ENCODE peak calls at places on chromosome 3, in six cellular contexts. One of them, this sample, is unnamed.
A peak's percentile ranks its signal among the peaks of the same experiment; 100 is the strongest.

GRCh38 chr3:69214241-69214640 is 91.8 kb upstream of the LMOD3 start:
- DNase-seq in fibroblast of mammary gland: no peak
- DNase-seq in AG04450: no peak
- DNase-seq in pancreas: no peak
- DNase-seq in heart left ventricle: no peak
- DNase-seq in fibroblast of pulmonary artery: no peak
- DNase-seq in this sample: no peak

GRCh38 chr3:80542476-80542875 is 774.7 kb upstream of the ROBO1 start:
- DNase-seq in fibroblast of mammary gland: no peak
- DNase-seq in AG04450: no peak
- DNase-seq in pancreas: no peak
- DNase-seq in heart left ventricle: no peak
- DNase-seq in fibroblast of pulmonary artery: no peak
- DNase-seq in this sample: no peak

GRCh38 chr3:79928687-79929408 is 161.1 kb upstream of the ROBO1 start:
- DNase-seq in fibroblast of mammary gland: no peak
- DNase-seq in AG04450: no peak
- DNase-seq in pancreas: no peak
- DNase-seq in heart left ventricle: no peak
- DNase-seq in fibroblast of pulmonary artery: no peak
- DNase-seq in this sample: no peak

GRCh38 chr3:10370429-10370828 is 49.5 kb upstream of the SEC13 start:
- DNase-seq in fibroblast of mammary gland: peak; percentile 71
- DNase-seq in AG04450: peak; percentile 79
- DNase-seq in pancreas: no peak
- DNase-seq in heart left ventricle: no peak
- DNase-seq in fibroblast of pulmonary artery: peak; percentile 61
- DNase-seq in this sample: peak; percentile 71

GRCh38 chr3:170043506-170043905 is 5.7 kb downstream of the GPR160 start:
- DNase-seq in fibroblast of mammary gland: no peak
- DNase-seq in AG04450: no peak
- DNase-seq in pancreas: no peak
- DNase-seq in heart left ventricle: no peak
- DNase-seq in fibroblast of pulmonary artery: no peak
- DNase-seq in this sample: peak; percentile 42

GRCh38 chr3:60890226-60890625 is 361.0 kb downstream of the FHIT start:
- DNase-seq in fibroblast of mammary gland: no peak
- DNase-seq in AG04450: no peak
- DNase-seq in pancreas: no peak
- DNase-seq in heart left ventricle: no peak
- DNase-seq in fibroblast of pulmonary artery: no peak
- DNase-seq in this sample: no peak

GRCh38 chr3:139506792-139507191 is 30.5 kb upstream of the RBP2 start:
- DNase-seq in fibroblast of mammary gland: no peak
- DNase-seq in AG04450: no peak
- DNase-seq in pancreas: no peak
- DNase-seq in heart left ventricle: no peak
- DNase-seq in fibroblast of pulmonary artery: no peak
- DNase-seq in this sample: no peak

GRCh38 chr3:81435050-81435449 is 326.4 kb downstream of the GBE1 start:
- DNase-seq in fibroblast of mammary gland: no peak
- DNase-seq in AG04450: no peak
- DNase-seq in pancreas: no peak
- DNase-seq in heart left ventricle: no peak
- DNase-seq in fibroblast of pulmonary artery: no peak
- DNase-seq in this sample: no peak

GRCh38 chr3:139940622-139941021 is 5.6 kb downstream of the CLSTN2 start:
- DNase-seq in fibroblast of mammary gland: no peak
- DNase-seq in AG04450: no peak
- DNase-seq in pancreas: no peak
- DNase-seq in heart left ventricle: no peak
- DNase-seq in fibroblast of pulmonary artery: no peak
- DNase-seq in this sample: no peak

GRCh38 chr3:129345971-129346370 is 67.3 kb downstream of the HMCES start:
- DNase-seq in fibroblast of mammary gland: no peak
- DNase-seq in AG04450: no peak
- DNase-seq in pancreas: no peak
- DNase-seq in heart left ventricle: no peak
- DNase-seq in fibroblast of pulmonary artery: peak; percentile 15
- DNase-seq in this sample: no peak

GRCh38 chr3:119346076-119346496 is 51.9 kb downstream of the ARHGAP31 start:
- DNase-seq in fibroblast of mammary gland: no peak
- DNase-seq in AG04450: no peak
- DNase-seq in pancreas: no peak
- DNase-seq in heart left ventricle: no peak
- DNase-seq in fibroblast of pulmonary artery: no peak
- DNase-seq in this sample: no peak

GRCh38 chr3:119340436-119340835 is 46.3 kb downstream of the ARHGAP31 start:
- DNase-seq in fibroblast of mammary gland: no peak
- DNase-seq in AG04450: no peak
- DNase-seq in pancreas: no peak
- DNase-seq in heart left ventricle: no peak
- DNase-seq in fibroblast of pulmonary artery: no peak
- DNase-seq in this sample: no peak

GRCh38 chr3:119347036-119347435 is 52.9 kb downstream of the ARHGAP31 start:
- DNase-seq in fibroblast of mammary gland: no peak
- DNase-seq in AG04450: no peak
- DNase-seq in pancreas: no peak
- DNase-seq in heart left ventricle: no peak
- DNase-seq in fibroblast of pulmonary artery: no peak
- DNase-seq in this sample: no peak

GRCh38 chr3:119342176-119342575 is 48.0 kb downstream of the ARHGAP31 start:
- DNase-seq in fibroblast of mammary gland: peak; percentile 35
- DNase-seq in AG04450: no peak
- DNase-seq in pancreas: no peak
- DNase-seq in heart left ventricle: no peak
- DNase-seq in fibroblast of pulmonary artery: no peak
- DNase-seq in this sample: no peak

DNA sequence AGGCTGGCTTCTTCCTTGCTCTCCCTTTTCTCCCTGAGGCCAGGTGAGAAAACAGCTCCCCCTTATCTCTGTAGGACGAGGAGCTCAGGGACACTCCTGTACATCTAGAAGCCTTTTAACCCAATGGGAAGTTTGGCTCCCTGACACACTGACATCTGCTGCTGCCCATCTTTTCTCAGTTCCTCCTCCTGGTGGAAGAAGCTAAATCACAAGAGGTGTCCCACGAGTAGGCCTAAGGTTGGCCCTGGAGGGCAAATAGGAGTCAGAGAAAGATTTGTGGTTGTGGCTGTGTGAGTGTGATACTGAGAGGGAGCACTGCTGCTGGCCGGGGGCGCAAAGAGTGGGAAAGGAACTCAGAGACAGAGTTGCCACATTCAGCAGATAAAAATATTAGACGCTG is 49.5 kb downstream of the ARHGAP31 start:
- DNase-seq in fibroblast of mammary gland: no peak
- DNase-seq in AG04450: no peak
- DNase-seq in pancreas: no peak
- DNase-seq in heart left ventricle: no peak
- DNase-seq in fibroblast of pulmonary artery: no peak
- DNase-seq in this sample: no peak
- TF ChIP-seq CTCF in fibroblast of mammary gland: no peak
- TF ChIP-seq CTCF in AG04450: no peak
- TF ChIP-seq CTCF in pancreas: no peak
- TF ChIP-seq CTCF in heart left ventricle: no peak
- TF ChIP-seq CTCF in fibroblast of pulmonary artery: no peak
- TF ChIP-seq CTCF in this sample: no peak

GRCh38 chr3:123361019-123361418 is 87.9 kb downstream of the ADCY5 start:
- DNase-seq in fibroblast of mammary gland: no peak
- DNase-seq in AG04450: no peak
- DNase-seq in pancreas: no peak
- DNase-seq in heart left ventricle: no peak
- DNase-seq in fibroblast of pulmonary artery: no peak
- DNase-seq in this sample: no peak

GRCh38 chr3:123367467-123368154 is 81.3 kb downstream of the ADCY5 start:
- DNase-seq in fibroblast of mammary gland: no peak
- DNase-seq in AG04450: no peak
- DNase-seq in pancreas: no peak
- DNase-seq in heart left ventricle: no peak
- DNase-seq in fibroblast of pulmonary artery: no peak
- DNase-seq in this sample: no peak

GRCh38 chr3:123370819-123371218 is 78.1 kb downstream of the ADCY5 start:
- DNase-seq in fibroblast of mammary gland: no peak
- DNase-seq in AG04450: no peak
- DNase-seq in pancreas: no peak
- DNase-seq in heart left ventricle: no peak
- DNase-seq in fibroblast of pulmonary artery: no peak
- DNase-seq in this sample: no peak

GRCh38 chr3:123369085-123369484 is 79.8 kb downstream of the ADCY5 start:
- DNase-seq in fibroblast of mammary gland: no peak
- DNase-seq in AG04450: no peak
- DNase-seq in pancreas: no peak
- DNase-seq in heart left ventricle: no peak
- DNase-seq in fibroblast of pulmonary artery: no peak
- DNase-seq in this sample: no peak

GRCh38 chr3:123365450-123366143 is 83.3 kb downstream of the ADCY5 start:
- DNase-seq in fibroblast of mammary gland: no peak
- DNase-seq in AG04450: no peak
- DNase-seq in pancreas: no peak
- DNase-seq in heart left ventricle: no peak
- DNase-seq in fibroblast of pulmonary artery: peak; percentile 11
- DNase-seq in this sample: no peak
- TF ChIP-seq CTCF in fibroblast of mammary gland: peak; percentile 49
- TF ChIP-seq CTCF in AG04450: peak; percentile 50
- TF ChIP-seq CTCF in pancreas: no peak
- TF ChIP-seq CTCF in heart left ventricle: peak; percentile 12
- TF ChIP-seq CTCF in fibroblast of pulmonary artery: peak; percentile 49
- TF ChIP-seq CTCF in this sample: peak; percentile 46

GRCh38 chr3:183447206-183448001 is 19.0 kb upstream of the MCF2L2 start:
- DNase-seq in fibroblast of mammary gland: peak; percentile 70
- DNase-seq in AG04450: peak; percentile 41
- DNase-seq in pancreas: peak; percentile 88
- DNase-seq in heart left ventricle: peak; percentile 90
- DNase-seq in fibroblast of pulmonary artery: peak; percentile 85
- DNase-seq in this sample: peak; percentile 78
- TF ChIP-seq CTCF in fibroblast of mammary gland: no peak
- TF ChIP-seq CTCF in AG04450: no peak
- TF ChIP-seq CTCF in pancreas: no peak
- TF ChIP-seq CTCF in heart left ventricle: no peak
- TF ChIP-seq CTCF in fibroblast of pulmonary artery: no peak
- TF ChIP-seq CTCF in this sample: no peak

DNA sequence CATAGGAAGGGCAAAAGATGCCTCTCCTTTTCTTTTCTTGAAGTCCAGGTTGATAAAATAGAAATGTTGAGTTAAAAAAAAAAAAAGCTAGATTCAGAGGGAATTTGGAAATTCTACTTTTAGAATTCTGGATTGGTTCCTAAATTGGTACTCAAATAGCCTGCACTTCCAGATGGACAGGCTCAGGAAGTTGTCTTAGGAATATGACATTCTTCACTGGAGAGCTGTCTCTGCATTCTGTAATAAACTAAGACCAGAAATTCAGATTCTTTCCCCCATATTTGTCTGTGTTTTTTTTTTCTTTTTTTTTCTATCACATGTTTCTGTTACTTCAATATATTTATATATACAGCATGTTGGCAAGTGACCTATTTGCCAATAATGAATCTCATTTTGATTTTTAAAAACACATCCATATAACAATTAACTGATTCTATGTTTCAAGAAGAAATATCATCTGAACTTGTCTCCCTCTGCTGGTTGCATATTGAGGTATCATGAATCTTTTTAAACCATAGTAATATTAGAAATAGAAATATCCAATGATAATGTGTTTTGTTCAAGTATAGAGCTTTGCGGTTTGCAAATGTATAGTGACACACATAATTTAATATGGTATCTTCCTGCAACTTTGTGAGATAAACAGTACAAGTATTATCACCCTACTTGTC is 8.5 kb upstream of the LSAMP start:
- DNase-seq in fibroblast of mammary gland: peak; percentile 25
- DNase-seq in AG04450: no peak
- DNase-seq in pancreas: no peak
- DNase-seq in heart left ventricle: no peak
- DNase-seq in fibroblast of pulmonary artery: peak; percentile 34
- DNase-seq in this sample: no peak
- TF ChIP-seq CTCF in fibroblast of mammary gland: peak; percentile 31
- TF ChIP-seq CTCF in AG04450: peak; percentile 44
- TF ChIP-seq CTCF in pancreas: no peak
- TF ChIP-seq CTCF in heart left ventricle: no peak
- TF ChIP-seq CTCF in fibroblast of pulmonary artery: peak; percentile 29
- TF ChIP-seq CTCF in this sample: no peak

This sample was measured in foreskin fibroblast.